ENCODE peak calls at places on chromosomes 7 and 10, in five cellular contexts. One of them, this sample, is unnamed.

GRCh38 chr7:14748461-14748860 is 154.1 kb downstream of the DGKB start:
- DNase-seq in suprapubic skin: no peak
- DNase-seq in breast epithelium: no peak
- DNase-seq in spleen: no peak
- DNase-seq in Panc1: no peak
- DNase-seq in this sample: no peak

GRCh38 chr7:105496501-105496900 is 25.6 kb downstream of the PUS7 start:
- DNase-seq in suprapubic skin: no peak
- DNase-seq in breast epithelium: no peak
- DNase-seq in spleen: no peak
- DNase-seq in Panc1: no peak
- DNase-seq in this sample: no peak

GRCh38 chr7:103446046-103446520 is at the start of gene SLC26A5:
- DNase-seq in suprapubic skin: no peak
- DNase-seq in breast epithelium: no peak
- DNase-seq in spleen: peak; percentile 71
- DNase-seq in Panc1: no peak
- DNase-seq in this sample: no peak

GRCh38 chr7:69873512-69873911 is 275.2 kb downstream of the AUTS2 start:
- DNase-seq in suprapubic skin: no peak
- DNase-seq in breast epithelium: no peak
- DNase-seq in spleen: no peak
- DNase-seq in Panc1: no peak
- DNase-seq in this sample: no peak

GRCh38 chr10:105644978-105645377 is 1003.9 kb downstream of the SORCS3 start:
- DNase-seq in suprapubic skin: no peak
- DNase-seq in breast epithelium: no peak
- DNase-seq in spleen: no peak
- DNase-seq in Panc1: no peak
- DNase-seq in this sample: no peak

GRCh38 chr10:83819609-83820008 is 319.7 kb upstream of the GHITM start:
- DNase-seq in suprapubic skin: no peak
- DNase-seq in breast epithelium: no peak
- DNase-seq in spleen: no peak
- DNase-seq in Panc1: no peak
- DNase-seq in this sample: no peak

GRCh38 chr7:15737586-15737985 is 51.1 kb upstream of the MEOX2 start:
- DNase-seq in suprapubic skin: no peak
- DNase-seq in breast epithelium: no peak
- DNase-seq in spleen: no peak
- DNase-seq in Panc1: no peak
- DNase-seq in this sample: no peak

GRCh38 chr7:146514304-146514703 is 397.7 kb downstream of the CNTNAP2 start:
- DNase-seq in suprapubic skin: no peak
- DNase-seq in breast epithelium: no peak
- DNase-seq in spleen: no peak
- DNase-seq in Panc1: no peak
- DNase-seq in this sample: no peak

GRCh38 chr10:3468919-3469638 is 296.5 kb upstream of the PITRM1 start:
- DNase-seq in suprapubic skin: peak; percentile 78
- DNase-seq in breast epithelium: no peak
- DNase-seq in spleen: no peak
- DNase-seq in Panc1: no peak
- DNase-seq in this sample: no peak

GRCh38 chr7:128176696-128177095 is 64.4 kb upstream of the LEP start:
- DNase-seq in suprapubic skin: no peak
- DNase-seq in breast epithelium: no peak
- DNase-seq in spleen: no peak
- DNase-seq in Panc1: no peak
- DNase-seq in this sample: no peak

GRCh38 chr10:91690412-91690811 is 57.5 kb upstream of the PPP1R3C start:
- DNase-seq in suprapubic skin: no peak
- DNase-seq in breast epithelium: no peak
- DNase-seq in spleen: no peak
- DNase-seq in Panc1: no peak
- DNase-seq in this sample: no peak

GRCh38 chr10:47354900-47355299 is 6.7 kb downstream of the RBP3 start:
- DNase-seq in suprapubic skin: no peak
- DNase-seq in breast epithelium: no peak
- DNase-seq in spleen: no peak
- DNase-seq in Panc1: no peak
- DNase-seq in this sample: no peak

GRCh38 chr10:99403674-99404073 is 26.8 kb downstream of the GOT1 start:
- DNase-seq in suprapubic skin: no peak
- DNase-seq in breast epithelium: no peak
- DNase-seq in spleen: no peak
- DNase-seq in Panc1: no peak
- DNase-seq in this sample: no peak

GRCh38 chr10:60964257-60965235 is 20.6 kb upstream of the RHOBTB1 start:
- DNase-seq in suprapubic skin: peak; percentile 70
- DNase-seq in breast epithelium: peak; percentile 59
- DNase-seq in spleen: peak; percentile 71
- DNase-seq in Panc1: peak; percentile 78
- DNase-seq in this sample: no peak

GRCh38 chr7:93715234-93715633 is 140.7 kb upstream of the CALCR start:
- DNase-seq in suprapubic skin: peak; percentile 64
- DNase-seq in breast epithelium: no peak
- DNase-seq in spleen: peak; percentile 75
- DNase-seq in Panc1: peak; percentile 12
- DNase-seq in this sample: no peak

GRCh38 chr7:38451840-38452239 is 178.4 kb upstream of the TARP start:
- DNase-seq in suprapubic skin: no peak
- DNase-seq in breast epithelium: no peak
- DNase-seq in spleen: no peak
- DNase-seq in Panc1: peak; percentile 12
- DNase-seq in this sample: no peak

GRCh38 chr10:18650618-18651017 is 769 bp downstream of the NSUN6 start:
- DNase-seq in suprapubic skin: no peak
- DNase-seq in breast epithelium: no peak
- DNase-seq in spleen: no peak
- DNase-seq in Panc1: no peak
- DNase-seq in this sample: peak; percentile 1

GRCh38 chr10:123398180-123398591 is 244.0 kb downstream of the BUB3 start:
- DNase-seq in suprapubic skin: no peak
- DNase-seq in breast epithelium: no peak
- DNase-seq in spleen: no peak
- DNase-seq in Panc1: no peak
- DNase-seq in this sample: no peak

GRCh38 chr10:47453435-47454293 is 30.3 kb downstream of the ANXA8 start:
- DNase-seq in suprapubic skin: no peak
- DNase-seq in breast epithelium: no peak
- DNase-seq in spleen: peak; percentile 73
- DNase-seq in Panc1: no peak
- DNase-seq in this sample: no peak

GRCh38 chr7:53518319-53518718 is 482.9 kb downstream of the POM121L12 start:
- DNase-seq in suprapubic skin: no peak
- DNase-seq in breast epithelium: no peak
- DNase-seq in spleen: no peak
- DNase-seq in Panc1: no peak
- DNase-seq in this sample: no peak

GRCh38 chr7:137978464-137979237 is 23.2 kb downstream of the CREB3L2 start:
- DNase-seq in suprapubic skin: no peak
- DNase-seq in breast epithelium: no peak
- DNase-seq in spleen: no peak
- DNase-seq in Panc1: peak; percentile 94
- DNase-seq in this sample: no peak

GRCh38 chr10:16360425-16360824 is 76.4 kb upstream of the PTER start:
- DNase-seq in suprapubic skin: no peak
- DNase-seq in breast epithelium: no peak
- DNase-seq in spleen: no peak
- DNase-seq in Panc1: no peak
- DNase-seq in this sample: no peak

GRCh38 chr7:155003215-155003999 is 483 bp upstream of the PAXIP1 start:
- DNase-seq in suprapubic skin: peak; percentile 85
- DNase-seq in breast epithelium: peak; percentile 79
- DNase-seq in spleen: peak; percentile 96
- DNase-seq in Panc1: no peak
- DNase-seq in this sample: peak; percentile 80

GRCh38 chr7:155002411-155003214 is at the start of gene PAXIP1:
- DNase-seq in suprapubic skin: peak; percentile 65
- DNase-seq in breast epithelium: no peak
- DNase-seq in spleen: peak; percentile 92
- DNase-seq in Panc1: no peak
- DNase-seq in this sample: peak; percentile 46

GRCh38 chr7:155011081-155011480 is 8.2 kb upstream of the PAXIP1 start:
- DNase-seq in suprapubic skin: no peak
- DNase-seq in breast epithelium: no peak
- DNase-seq in spleen: no peak
- DNase-seq in Panc1: no peak
- DNase-seq in this sample: no peak

GRCh38 chr7:155009570-155010157 is 6.7 kb upstream of the PAXIP1 start:
- DNase-seq in suprapubic skin: no peak
- DNase-seq in breast epithelium: no peak
- DNase-seq in spleen: no peak
- DNase-seq in Panc1: no peak
- DNase-seq in this sample: peak; percentile 39

GRCh38 chr7:155007947-155008346 is 5.0 kb upstream of the PAXIP1 start:
- DNase-seq in suprapubic skin: no peak
- DNase-seq in breast epithelium: no peak
- DNase-seq in spleen: no peak
- DNase-seq in Panc1: peak; percentile 38
- DNase-seq in this sample: peak; percentile 66
- TF ChIP-seq CTCF in suprapubic skin: no peak
- TF ChIP-seq CTCF in breast epithelium: no peak
- TF ChIP-seq CTCF in spleen: no peak
- TF ChIP-seq CTCF in Panc1: peak; percentile 73
- TF ChIP-seq CTCF in this sample: peak; percentile 55

GRCh38 chr7:135977742-135978066 is 545 bp upstream of the MTPN start:
- DNase-seq in suprapubic skin: no peak
- DNase-seq in breast epithelium: no peak
- DNase-seq in spleen: no peak
- DNase-seq in Panc1: no peak
- DNase-seq in this sample: no peak

GRCh38 chr7:135978624-135979023 is 1.5 kb upstream of the MTPN start:
- DNase-seq in suprapubic skin: no peak
- DNase-seq in breast epithelium: no peak
- DNase-seq in spleen: no peak
- DNase-seq in Panc1: no peak
- DNase-seq in this sample: no peak

GRCh38 chr7:135980665-135981180 is 3.6 kb upstream of the MTPN start:
- DNase-seq in suprapubic skin: peak; percentile 56
- DNase-seq in breast epithelium: no peak
- DNase-seq in spleen: no peak
- DNase-seq in Panc1: no peak
- DNase-seq in this sample: no peak

GRCh38 chr7:135979674-135980660 is 2.8 kb upstream of the MTPN start:
- DNase-seq in suprapubic skin: no peak
- DNase-seq in breast epithelium: no peak
- DNase-seq in spleen: no peak
- DNase-seq in Panc1: no peak
- DNase-seq in this sample: no peak

GRCh38 chr7:135981958-135982646 is 4.9 kb upstream of the MTPN start:
- DNase-seq in suprapubic skin: no peak
- DNase-seq in breast epithelium: no peak
- DNase-seq in spleen: no peak
- DNase-seq in Panc1: no peak
- DNase-seq in this sample: no peak
- H3K27ac ChIP-seq in suprapubic skin: no peak overlapping the region
- H3K27ac ChIP-seq in breast epithelium: no peak overlapping the region
- H3K27ac ChIP-seq in spleen: no peak overlapping the region
- H3K27ac ChIP-seq in Panc1: no peak overlapping the region
- H3K27ac ChIP-seq in this sample: no peak overlapping the region

GRCh38 chr7:148700693-148701092 is 2.0 kb downstream of the CUL1 start:
- DNase-seq in suprapubic skin: no peak
- DNase-seq in breast epithelium: no peak
- DNase-seq in spleen: no peak
- DNase-seq in Panc1: no peak
- DNase-seq in this sample: peak; percentile 57
- TF ChIP-seq POLR2AphosphoS5 in suprapubic skin: no peak
- TF ChIP-seq POLR2AphosphoS5 in breast epithelium: no peak
- TF ChIP-seq POLR2AphosphoS5 in spleen: no peak
- TF ChIP-seq POLR2AphosphoS5 in Panc1: no peak
- TF ChIP-seq POLR2AphosphoS5 in this sample: no peak

GRCh38 chr7:151113344-151114150 is 27.3 kb downstream of the AGAP3 start:
- DNase-seq in suprapubic skin: no peak
- DNase-seq in breast epithelium: no peak
- DNase-seq in spleen: no peak
- DNase-seq in Panc1: no peak
- DNase-seq in this sample: no peak
- TF ChIP-seq CTCF in suprapubic skin: no peak
- TF ChIP-seq CTCF in breast epithelium: no peak
- TF ChIP-seq CTCF in spleen: no peak
- TF ChIP-seq CTCF in Panc1: no peak
- TF ChIP-seq CTCF in this sample: no peak

This sample was measured in HL-60.